ENCODE peak calls at places on chromosomes 13 and 19, in seven cellular contexts. L is stimulated activated CD8-positive, alpha-beta memory T cell treated with anti-CD3 and anti-CD28 coated beads, Interleukin-12 subunit alpha, Interleukin-12 subunit beta, amount 100 ng/mL, for 4 hours; T is PC-9; J is H54; W is Daoy; N is NCI-H1105 treated with DMSO at 0.1 percent for 48 hours; E is transverse colon. Z is an unnamed sample.

GRCh38 chr19:632228-633067 is 889 bp downstream of the POLRMT start:
- DNase-seq in L (no peak), T (no peak), J (no peak), W (peak; percentile 84), N (no peak), E (peak; percentile 78), Z (peak; percentile 28)

GRCh38 chr13:38401276-38401675 is 51.6 kb downstream of the UFM1 start:
- DNase-seq in L (no peak), T (no peak), J (no peak), W (no peak), N (no peak), E (no peak), Z (no peak)

GRCh38 chr13:67134322-67135129 is 95.6 kb downstream of the PCDH9 start:
- DNase-seq in L (no peak), T (no peak), J (no peak), W (no peak), N (peak; percentile 83), E (no peak), Z (no peak)

GRCh38 chr19:30671622-30672051 is 299.5 kb downstream of the ZNF536 start:
- DNase-seq in L (no peak), T (no peak), J (no peak), W (no peak), N (no peak), E (no peak), Z (no peak)

GRCh38 chr19:14061081-14061749 is 661 bp downstream of the PALM3 start:
- DNase-seq in L (no peak), T (peak; percentile 50), J (no peak), W (no peak), N (no peak), E (no peak), Z (no peak)

GRCh38 chr19:57759096-57759495 is 10.4 kb upstream of the ZNF586 start:
- DNase-seq in L (no peak), T (no peak), J (peak; percentile 31), W (no peak), N (no peak), E (no peak), Z (no peak)

GRCh38 chr19:46283771-46284170 is 13.1 kb upstream of the HIF3A start:
- DNase-seq in L (no peak), T (no peak), J (no peak), W (no peak), N (no peak), E (no peak), Z (no peak)

GRCh38 chr19:51800849-51801244 is 5.9 kb downstream of the FPR3 start:
- DNase-seq in L (no peak), T (no peak), J (no peak), W (no peak), N (no peak), E (no peak), Z (no peak)

GRCh38 chr13:47211106-47211505 is 314.3 kb upstream of the HTR2A start:
- DNase-seq in L (no peak), T (no peak), J (peak; percentile 6), W (peak; percentile 22), N (no peak), E (no peak), Z (no peak)

GRCh38 chr19:44848036-44848804 is 2.1 kb downstream of the NECTIN2 start:
- DNase-seq in L (no peak), T (no peak), J (no peak), W (peak; percentile 69), N (no peak), E (no peak), Z (no peak)

GRCh38 chr19:49425922-49426592 is 869 bp downstream of the GFY start:
- DNase-seq in L (no peak), T (no peak), J (no peak), W (peak; percentile 50), N (no peak), E (no peak), Z (no peak)

GRCh38 chr19:17311455-17312248 is 2.3 kb downstream of the DDA1 start:
- DNase-seq in L (no peak), T (peak; percentile 90), J (peak; percentile 81), W (peak; percentile 91), N (no peak), E (no peak), Z (no peak)

GRCh38 chr19:1264801-1265610 is 4.1 kb upstream of the CIRBP start:
- DNase-seq in L (no peak), T (peak; percentile 83), J (peak; percentile 95), W (peak; percentile 96), N (no peak), E (peak; percentile 79), Z (peak; percentile 80)

GRCh38 chr19:45981350-45981749 is 7.7 kb upstream of the NOVA2 start:
- DNase-seq in L (no peak), T (no peak), J (no peak), W (no peak), N (no peak), E (no peak), Z (no peak)

GRCh38 chr19:56141416-56141992 is 417 bp downstream of the ZNF444 start:
- DNase-seq in L (no peak), T (no peak), J (no peak), W (no peak), N (no peak), E (peak; percentile 29), Z (no peak)

GRCh38 chr13:62653371-62653770 is 1237.7 kb upstream of the PCDH20 start:
- DNase-seq in L (no peak), T (no peak), J (no peak), W (no peak), N (no peak), E (no peak), Z (no peak)

GRCh38 chr19:38233740-38234251 is 9.8 kb upstream of the DPF1 start:
- DNase-seq in L (peak; percentile 32), T (peak; percentile 56), J (peak; percentile 96), W (peak; percentile 79), N (peak; percentile 31), E (peak; percentile 88), Z (peak; percentile 69)

GRCh38 chr19:518292-519231 is 11.3 kb downstream of the TPGS1 start:
- DNase-seq in L (peak; percentile 41), T (no peak), J (no peak), W (no peak), N (no peak), E (peak; percentile 40), Z (no peak)

GRCh38 chr19:485583-486236 is 10.6 kb upstream of the MADCAM1 start:
- DNase-seq in L (no peak), T (peak; percentile 58), J (no peak), W (peak; percentile 60), N (peak; percentile 64), E (no peak), Z (peak; percentile 33)

GRCh38 chr19:12331211-12331941 is 2.1 kb downstream of the ZNF563 start:
- DNase-seq in L (peak; percentile 62), T (no peak), J (no peak), W (no peak), N (no peak), E (peak; percentile 18), Z (no peak)

GRCh38 chr19:55389386-55390317 is 3.9 kb downstream of the RPL28 start:
- DNase-seq in L (no peak), T (no peak), J (no peak), W (no peak), N (no peak), E (no peak), Z (no peak)

GRCh38 chr19:6235031-6235951 is 44.5 kb downstream of the MLLT1 start:
- DNase-seq in L (no peak), T (no peak), J (no peak), W (no peak), N (no peak), E (no peak), Z (no peak)

GRCh38 chr19:17468302-17469091 is 1.8 kb upstream of the SLC27A1 start:
- DNase-seq in L (no peak), T (no peak), J (no peak), W (no peak), N (no peak), E (peak; percentile 38), Z (no peak)

GRCh38 chr13:71828117-71828516 is 38.9 kb downstream of the DACH1 start:
- DNase-seq in L (no peak), T (no peak), J (no peak), W (no peak), N (no peak), E (no peak), Z (no peak)

GRCh38 chr19:6587998-6588507 is 2.9 kb downstream of the CD70 start:
- DNase-seq in L (no peak), T (no peak), J (no peak), W (no peak), N (no peak), E (no peak), Z (no peak)

GRCh38 chr13:58960909-58961308 is 1202.8 kb downstream of the DIAPH3 start:
- DNase-seq in L (no peak), T (no peak), J (no peak), W (no peak), N (peak; percentile 32), E (no peak), Z (peak; percentile 4)

GRCh38 chr13:24022568-24022967 is 125.3 kb upstream of the C1QTNF9B start:
- DNase-seq in L (no peak), T (no peak), J (no peak), W (no peak), N (no peak), E (no peak), Z (no peak)

GRCh38 chr13:72424059-72424458 is 303.4 kb downstream of the MZT1 start:
- DNase-seq in L (no peak), T (no peak), J (no peak), W (no peak), N (no peak), E (no peak), Z (no peak)